ENCODE peak calls at places on chromosomes 5 and 9, in six cellular contexts. U is bronchial epithelial cell, T is mucosa of descending colon, Y is mammary epithelial cell, E is HFF-Myc, I is sigmoid colon. Q is an unnamed sample.

GRCh38 chr9:72601595-72601994 is 80.2 kb downstream of the TMC1 start:
- DNase-seq in U (no peak), T (no peak), Y (no peak), E (no peak), I (no peak), Q (no peak)

GRCh38 chr5:115456056-115456455 is 88.5 kb downstream of the FEM1C start:
- DNase-seq in U (no peak), T (no peak), Y (no peak), E (no peak), I (no peak), Q (peak)

GRCh38 chr5:174305241-174305681 is 259.8 kb downstream of the NSG2 start:
- DNase-seq in U (no peak), T (no peak), Y (no peak), E (no peak), I (no peak), Q (no peak)

GRCh38 chr5:160199410-160199911 is 29.8 kb upstream of the FABP6 start:
- DNase-seq in U (no peak), T (peak), Y (peak), E (no peak), I (peak), Q (peak)

GRCh38 chr9:22079873-22080341 is 70.8 kb upstream of the CDKN2B start:
- DNase-seq in U (peak), T (no peak), Y (peak), E (no peak), I (peak), Q (peak)

GRCh38 chr9:135300346-135301141 is 179.0 kb upstream of the PPP1R26 start:
- DNase-seq in U (no peak), T (no peak), Y (no peak), E (no peak), I (no peak), Q (no peak)

GRCh38 chr5:154923441-154924430 is 14.3 kb downstream of the GEMIN5 start:
- DNase-seq in U (peak), T (no peak), Y (peak), E (peak), I (no peak), Q (no peak)

GRCh38 chr9:28542928-28543327 is 969.6 kb upstream of the C9orf72 start:
- DNase-seq in U (no peak), T (no peak), Y (no peak), E (no peak), I (no peak), Q (no peak)

GRCh38 chr5:15376803-15377202 is 123.2 kb upstream of the FBXL7 start:
- DNase-seq in U (peak), T (no peak), Y (no peak), E (no peak), I (no peak), Q (peak)

GRCh38 chr5:35354751-35355150 is 124.5 kb upstream of the PRLR start:
- DNase-seq in U (no peak), T (no peak), Y (no peak), E (no peak), I (no peak), Q (no peak)

GRCh38 chr5:139912158-139912557 is 116.5 kb downstream of the PSD2 start:
- DNase-seq in U (no peak), T (no peak), Y (no peak), E (no peak), I (peak), Q (no peak)

GRCh38 chr9:93013856-93014582 is 44.5 kb upstream of the SUSD3 start:
- DNase-seq in U (no peak), T (no peak), Y (no peak), E (no peak), I (peak), Q (no peak)

GRCh38 chr9:34171753-34172535 is 6.9 kb upstream of the UBAP1 start:
- DNase-seq in U (no peak), T (no peak), Y (no peak), E (no peak), I (no peak), Q (no peak)

DNA sequence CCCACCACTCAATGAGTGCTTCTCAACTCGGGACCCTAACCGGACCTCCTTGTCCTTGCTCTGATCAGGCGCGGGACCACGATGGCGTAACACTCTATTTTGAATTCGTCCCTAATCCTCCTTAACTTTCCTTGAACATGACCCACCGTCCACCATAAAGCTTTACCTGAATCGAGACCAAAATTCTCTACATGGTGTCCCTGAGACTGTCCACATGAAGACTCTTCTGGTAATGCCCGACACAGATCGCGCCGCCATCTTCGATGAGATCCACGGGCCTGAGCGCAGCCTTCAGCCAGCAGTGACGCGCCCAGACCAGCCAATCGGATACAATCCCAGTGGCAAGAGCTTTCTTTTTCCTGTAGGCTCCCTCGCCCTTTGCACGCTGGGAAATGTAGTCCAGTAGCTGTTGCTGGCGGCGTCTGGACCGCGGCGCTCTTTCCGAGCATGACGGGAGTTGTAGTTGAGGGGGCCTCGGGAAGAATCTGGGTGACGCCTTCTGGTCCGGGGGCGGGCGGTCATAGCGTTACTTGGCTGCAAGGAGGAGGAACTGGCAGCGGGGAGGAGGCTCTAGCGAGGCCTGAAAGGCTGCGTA is at the start of the genes MRPL50 and ZNF189:
- DNase-seq in U (peak), T (peak), Y (peak), E (peak), I (peak), Q (peak)
- TF ChIP-seq CTCF in U (no peak), T (no peak), Y (no peak), E (no peak), I (no peak), Q (no peak)

GRCh38 chr9:127844821-127845359 is 9.6 kb downstream of the ENG start:
- DNase-seq in U (no peak), T (no peak), Y (no peak), E (no peak), I (no peak), Q (peak)
- H3K4me3 ChIP-seq in U (no peak), T (no peak), Y (no peak), E (no peak), I (no peak), Q (no peak)

DNA sequence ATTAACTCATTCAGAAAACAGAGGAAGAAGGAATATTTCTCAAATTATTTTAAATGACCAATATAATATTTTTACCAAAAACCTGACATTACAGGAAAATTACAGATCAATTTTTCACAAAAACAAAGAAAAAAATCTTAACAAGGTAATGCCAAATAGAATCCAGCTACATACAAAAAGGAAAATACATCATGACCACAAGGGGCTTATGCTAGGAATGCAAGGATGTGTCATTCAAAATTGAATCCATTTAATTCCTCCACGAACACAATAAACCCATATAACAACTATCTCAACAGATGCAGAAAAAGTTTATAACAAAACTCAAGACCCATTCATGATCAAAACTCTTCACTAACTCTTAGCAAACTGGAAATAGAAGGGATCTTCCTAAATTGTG is 239.8 kb downstream of the EPB41L4A start:
- DNase-seq in U (no peak), T (no peak), Y (no peak), E (no peak), I (no peak), Q (no peak)
- TF ChIP-seq CTCF in U (no peak), T (no peak), Y (no peak), E (no peak), I (no peak), Q (no peak)

GRCh38 chr9:122950263-122950662 is 9.4 kb downstream of the RABGAP1 start:
- DNase-seq in U (no peak), T (no peak), Y (no peak), E (no peak), I (no peak), Q (no peak)
- H3K4me3 ChIP-seq in U (no peak), T (no peak), Y (no peak), E (no peak), I (no peak), Q (no peak)

GRCh38 chr5:177496111-177497010 is 1.0 kb downstream of the PDLIM7 start:
- DNase-seq in U (peak), T (peak), Y (peak), E (peak), I (peak), Q (peak)
- TF ChIP-seq CTCF in U (peak), T (no peak), Y (peak), E (peak), I (peak), Q (peak)

GRCh38 chr5:26482817-26483375 is 555.5 kb downstream of the CDH9 start:
- DNase-seq in U (peak), T (no peak), Y (no peak), E (no peak), I (no peak), Q (peak)
- H3K4me3 ChIP-seq in U (no peak), T (no peak), Y (no peak), E (no peak), I (peak), Q (no peak)

GRCh38 chr5:111670826-111671492 is 86.0 kb downstream of the NREP start:
- DNase-seq in U (peak), T (no peak), Y (peak), E (no peak), I (no peak), Q (no peak)
- TF ChIP-seq CTCF in U (peak), T (no peak), Y (peak), E (peak), I (no peak), Q (peak)

GRCh38 chr5:149283611-149284480 is 12.2 kb downstream of the AFAP1L1 start:
- DNase-seq in U (peak), T (no peak), Y (no peak), E (no peak), I (no peak), Q (peak)
- H3K4me3 ChIP-seq in U (no peak), T (no peak), Y (no peak), E (no peak), I (no peak), Q (no peak)

Q was measured in fibroblast of pulmonary artery.